ENCODE peak calls at places on chromosome 7, in nine cellular contexts. Q is tibial artery, N is IMR-90, E is cardiac muscle cell, W is AG04450, B is fibroblast of lung, S is BJ, A is gastrocnemius medialis, K is brain microvascular endothelial cell. J is an unnamed sample.
A peak's percentile ranks its signal among the peaks of the same experiment; 100 is the strongest.

GRCh38 chr7:65279795-65280194 is 93.9 kb upstream of the ZNF92 start:
- DNase-seq in Q (no peak), N (no peak), E (no peak), W (no peak), B (no peak), S (no peak), A (no peak), K (no peak), J (no peak)

GRCh38 chr7:44398506-44398905 is 73.1 kb upstream of the CAMK2B start:
- DNase-seq in Q (peak; percentile 37), N (no peak), E (peak; percentile 22), W (no peak), B (no peak), S (no peak), A (peak; percentile 71), K (no peak), J (peak; percentile 82)

GRCh38 chr7:41224063-41224763 is 478.7 kb downstream of the INHBA start:
- DNase-seq in Q (no peak), N (peak; percentile 78), E (peak; percentile 29), W (no peak), B (peak; percentile 15), S (no peak), A (no peak), K (peak; percentile 37), J (no peak)

GRCh38 chr7:96116173-96116572 is 205.7 kb downstream of the SLC25A13 start:
- DNase-seq in Q (no peak), N (no peak), E (no peak), W (no peak), B (no peak), S (no peak), A (no peak), K (no peak), J (no peak)

GRCh38 chr7:69772699-69773436 is 174.6 kb downstream of the AUTS2 start:
- DNase-seq in Q (no peak), N (no peak), E (no peak), W (no peak), B (no peak), S (no peak), A (no peak), K (no peak), J (no peak)

GRCh38 chr7:35825984-35826383 is 25.1 kb downstream of the SEPTIN7 start:
- DNase-seq in Q (no peak), N (no peak), E (no peak), W (no peak), B (no peak), S (no peak), A (no peak), K (no peak), J (no peak)

GRCh38 chr7:146090023-146090645 is 26.5 kb upstream of the CNTNAP2 start:
- DNase-seq in Q (no peak), N (no peak), E (peak; percentile 25), W (no peak), B (peak; percentile 60), S (no peak), A (no peak), K (no peak), J (no peak)

GRCh38 chr7:136049117-136049516 is 72.0 kb upstream of the MTPN start:
- DNase-seq in Q (no peak), N (no peak), E (no peak), W (no peak), B (no peak), S (no peak), A (no peak), K (no peak), J (no peak)

GRCh38 chr7:41027428-41028115 is 675.3 kb downstream of the INHBA start:
- DNase-seq in Q (no peak), N (peak; percentile 98), E (peak; percentile 83), W (peak; percentile 88), B (peak; percentile 64), S (peak; percentile 97), A (no peak), K (peak; percentile 94), J (no peak)

GRCh38 chr7:141113131-141113530 is 39.3 kb downstream of the TMEM178B start:
- DNase-seq in Q (no peak), N (no peak), E (no peak), W (no peak), B (no peak), S (no peak), A (no peak), K (no peak), J (no peak)

GRCh38 chr7:17946591-17946990 is 6.3 kb upstream of the SNX13 start:
- DNase-seq in Q (no peak), N (no peak), E (no peak), W (no peak), B (no peak), S (no peak), A (no peak), K (no peak), J (no peak)

GRCh38 chr7:479948-480499 is 39.6 kb downstream of the PDGFA start:
- DNase-seq in Q (peak; percentile 51), N (no peak), E (no peak), W (no peak), B (no peak), S (no peak), A (no peak), K (no peak), J (no peak)

GRCh38 chr7:50471970-50472369 is 21.8 kb upstream of the FIGNL1 start:
- DNase-seq in Q (no peak), N (no peak), E (no peak), W (no peak), B (no peak), S (no peak), A (no peak), K (no peak), J (no peak)

DNA sequence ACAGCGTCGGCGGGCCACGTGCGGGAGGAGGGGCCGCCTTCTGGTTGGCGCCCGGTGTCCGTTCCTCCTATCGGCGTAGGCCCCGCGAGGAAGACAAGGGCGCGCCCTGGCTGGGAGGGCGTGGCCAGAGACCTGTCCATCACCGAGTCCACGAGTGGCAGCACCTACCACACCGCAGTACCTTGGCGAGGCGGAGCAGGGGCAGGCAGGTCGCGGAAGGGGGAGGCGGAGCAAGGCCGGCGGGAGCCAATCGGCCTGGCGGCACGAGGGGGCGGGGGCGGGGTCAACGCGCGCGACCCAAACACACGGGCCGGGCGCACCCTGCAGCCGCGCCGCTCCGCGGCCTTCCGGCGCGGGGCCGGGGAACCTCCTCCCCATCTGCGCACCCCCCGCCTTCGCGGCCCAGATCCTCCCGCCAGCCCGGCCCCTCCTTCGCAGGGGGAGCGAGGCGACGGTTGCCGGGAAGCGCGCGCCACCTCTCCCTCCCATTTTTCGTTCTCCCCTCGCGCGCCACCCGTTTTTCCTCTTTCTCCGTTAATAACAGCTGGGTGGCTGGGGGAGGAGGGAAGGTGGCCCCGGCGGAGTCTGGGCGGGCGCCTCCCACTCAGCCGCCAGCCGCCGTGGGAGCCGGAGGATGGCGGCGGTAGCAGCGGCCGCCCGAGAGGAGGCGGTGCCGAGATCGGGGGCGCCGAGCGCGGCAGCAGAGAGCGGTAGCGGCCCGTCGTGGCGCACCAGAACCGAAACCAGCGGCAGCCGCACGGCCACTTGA is at the start of gene ZNRF2:
- DNase-seq in Q (peak; percentile 100), N (peak; percentile 95), E (peak; percentile 100), W (peak; percentile 85), B (peak; percentile 93), S (peak; percentile 93), A (peak; percentile 100), K (peak; percentile 96), J (peak; percentile 100)
- TF ChIP-seq CTCF in Q (peak; percentile 41), N (peak; percentile 47), E (peak; percentile 41), W (peak; percentile 45), B (no peak), S (peak; percentile 24), A (peak; percentile 46), K (peak; percentile 26), J (peak; percentile 18)

DNA sequence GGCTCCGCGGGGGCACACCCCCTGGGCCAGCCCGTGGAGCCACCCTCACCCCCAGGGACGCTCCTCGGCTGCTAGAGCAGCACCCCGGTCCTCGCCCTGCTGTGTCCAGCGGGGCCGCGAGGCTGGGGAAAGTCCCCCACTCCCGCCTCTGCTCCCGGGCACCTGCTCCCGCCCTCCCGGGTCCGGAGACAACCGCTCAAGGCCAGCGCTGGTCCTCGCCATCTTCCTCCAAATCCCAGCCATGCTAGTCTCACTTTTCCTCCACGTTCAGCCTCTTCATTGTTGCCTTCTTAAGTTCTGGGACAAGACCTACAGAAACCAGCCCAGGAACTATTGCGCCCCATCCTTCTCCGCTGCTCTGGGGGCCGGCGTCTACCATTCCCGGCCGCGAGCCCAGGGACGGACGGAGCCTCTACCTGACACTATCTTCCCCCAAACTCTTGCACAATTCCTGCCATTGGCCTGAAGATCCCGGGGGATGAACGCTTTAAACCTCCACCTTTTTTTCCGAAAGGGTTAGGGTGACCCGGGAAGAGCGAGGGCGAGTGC is 4.8 kb upstream of the KCP start:
- DNase-seq in Q (peak; percentile 47), N (no peak), E (no peak), W (no peak), B (no peak), S (no peak), A (no peak), K (no peak), J (peak; percentile 78)
- H3K4me3 ChIP-seq in Q (no peak overlapping the region), N (peak overlapping the region; percentile 7), E (no peak overlapping the region), W (no peak overlapping the region), B (no peak overlapping the region), S (no peak overlapping the region), A (no peak overlapping the region), K (no peak overlapping the region), J (no peak overlapping the region)

GRCh38 chr7:82247814-82248433 is 195.7 kb downstream of the CACNA2D1 start:
- DNase-seq in Q (no peak), N (peak; percentile 7), E (peak; percentile 32), W (no peak), B (peak; percentile 25), S (no peak), A (no peak), K (no peak), J (no peak)
- TF ChIP-seq CTCF in Q (no peak), N (peak; percentile 46), E (peak; percentile 59), W (peak; percentile 59), B (peak; percentile 60), S (peak; percentile 58), A (peak; percentile 51), K (peak; percentile 74), J (no peak)

DNA sequence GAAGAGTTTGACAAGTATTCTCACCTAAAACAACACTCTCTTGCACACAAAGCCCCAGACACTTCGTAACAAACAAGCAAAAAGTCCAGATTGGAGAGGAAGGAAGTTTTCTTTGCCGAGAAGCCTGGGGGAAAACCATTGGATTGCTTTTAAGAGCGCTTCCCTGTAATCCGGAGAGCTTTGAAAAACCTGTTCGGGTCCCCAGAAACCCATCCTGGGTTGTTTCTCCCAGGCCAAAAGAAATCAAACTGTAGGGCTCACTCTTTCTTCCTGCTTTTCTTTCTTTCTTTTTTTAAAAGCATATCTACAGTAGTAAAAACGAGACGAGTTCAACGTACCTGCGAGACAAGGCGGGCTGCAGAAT is 655 bp downstream of the SP8 start:
- DNase-seq in Q (no peak), N (no peak), E (no peak), W (no peak), B (no peak), S (no peak), A (no peak), K (no peak), J (no peak)
- H3K4me3 ChIP-seq in Q (no peak overlapping the region), N (peak overlapping the region; percentile 10), E (peak overlapping the region; percentile 53), W (peak overlapping the region; percentile 39), B (peak overlapping the region; percentile 30), S (no peak overlapping the region), A (peak overlapping the region; percentile 19), K (peak overlapping the region; percentile 9), J (peak overlapping the region; percentile 13)

GRCh38 chr7:105531797-105532671 is at the start of gene RINT1:
- DNase-seq in Q (peak; percentile 94), N (peak; percentile 91), E (peak; percentile 93), W (peak; percentile 72), B (peak; percentile 92), S (peak; percentile 46), A (peak; percentile 83), K (peak; percentile 91), J (peak; percentile 97)
- TF ChIP-seq CTCF in Q (peak; percentile 47), N (peak; percentile 86), E (peak; percentile 85), W (peak; percentile 83), B (peak; percentile 74), S (peak; percentile 85), A (peak; percentile 72), K (peak; percentile 88), J (no peak)